ENCODE peak calls at places on chromosomes 5 and 9, in six cellular contexts. One of them, this sample, is unnamed.

GRCh38 chr9:70409800-70410199 is 4.7 kb downstream of the KLF9 start:
- DNase-seq in IMR-90: no peak
- DNase-seq in mesendoderm: no peak
- DNase-seq in H9: no peak
- DNase-seq in neuronal stem cell: no peak
- DNase-seq in trophoblast cell: no peak
- DNase-seq in this sample: no peak

GRCh38 chr9:133979921-133980863 is 11.9 kb downstream of the VAV2 start:
- DNase-seq in IMR-90: no peak
- DNase-seq in mesendoderm: no peak
- DNase-seq in H9: no peak
- DNase-seq in neuronal stem cell: no peak
- DNase-seq in trophoblast cell: peak
- DNase-seq in this sample: no peak

GRCh38 chr5:58615931-58616330 is 33.1 kb downstream of the RAB3C start:
- DNase-seq in IMR-90: no peak
- DNase-seq in mesendoderm: no peak
- DNase-seq in H9: no peak
- DNase-seq in neuronal stem cell: no peak
- DNase-seq in trophoblast cell: no peak
- DNase-seq in this sample: no peak

GRCh38 chr5:60886158-60886557 is 42.1 kb upstream of the ELOVL7 start:
- DNase-seq in IMR-90: no peak
- DNase-seq in mesendoderm: no peak
- DNase-seq in H9: no peak
- DNase-seq in neuronal stem cell: no peak
- DNase-seq in trophoblast cell: no peak
- DNase-seq in this sample: no peak

GRCh38 chr5:89342106-89342876 is 459.3 kb upstream of the MEF2C start:
- DNase-seq in IMR-90: peak
- DNase-seq in mesendoderm: no peak
- DNase-seq in H9: no peak
- DNase-seq in neuronal stem cell: no peak
- DNase-seq in trophoblast cell: peak
- DNase-seq in this sample: no peak

GRCh38 chr9:105116047-105116868 is 128.2 kb upstream of the SLC44A1 start:
- DNase-seq in IMR-90: no peak
- DNase-seq in mesendoderm: peak
- DNase-seq in H9: peak
- DNase-seq in neuronal stem cell: peak
- DNase-seq in trophoblast cell: peak
- DNase-seq in this sample: no peak

GRCh38 chr5:33937017-33937699 is 972 bp downstream of the RXFP3 start:
- DNase-seq in IMR-90: no peak
- DNase-seq in mesendoderm: no peak
- DNase-seq in H9: no peak
- DNase-seq in neuronal stem cell: no peak
- DNase-seq in trophoblast cell: no peak
- DNase-seq in this sample: no peak

GRCh38 chr9:87256973-87257372 is 240.7 kb upstream of the DAPK1 start:
- DNase-seq in IMR-90: peak
- DNase-seq in mesendoderm: no peak
- DNase-seq in H9: no peak
- DNase-seq in neuronal stem cell: no peak
- DNase-seq in trophoblast cell: no peak
- DNase-seq in this sample: no peak

GRCh38 chr5:75623846-75624245 is 12.6 kb downstream of the ANKDD1B start:
- DNase-seq in IMR-90: peak
- DNase-seq in mesendoderm: no peak
- DNase-seq in H9: no peak
- DNase-seq in neuronal stem cell: no peak
- DNase-seq in trophoblast cell: no peak
- DNase-seq in this sample: no peak

DNA sequence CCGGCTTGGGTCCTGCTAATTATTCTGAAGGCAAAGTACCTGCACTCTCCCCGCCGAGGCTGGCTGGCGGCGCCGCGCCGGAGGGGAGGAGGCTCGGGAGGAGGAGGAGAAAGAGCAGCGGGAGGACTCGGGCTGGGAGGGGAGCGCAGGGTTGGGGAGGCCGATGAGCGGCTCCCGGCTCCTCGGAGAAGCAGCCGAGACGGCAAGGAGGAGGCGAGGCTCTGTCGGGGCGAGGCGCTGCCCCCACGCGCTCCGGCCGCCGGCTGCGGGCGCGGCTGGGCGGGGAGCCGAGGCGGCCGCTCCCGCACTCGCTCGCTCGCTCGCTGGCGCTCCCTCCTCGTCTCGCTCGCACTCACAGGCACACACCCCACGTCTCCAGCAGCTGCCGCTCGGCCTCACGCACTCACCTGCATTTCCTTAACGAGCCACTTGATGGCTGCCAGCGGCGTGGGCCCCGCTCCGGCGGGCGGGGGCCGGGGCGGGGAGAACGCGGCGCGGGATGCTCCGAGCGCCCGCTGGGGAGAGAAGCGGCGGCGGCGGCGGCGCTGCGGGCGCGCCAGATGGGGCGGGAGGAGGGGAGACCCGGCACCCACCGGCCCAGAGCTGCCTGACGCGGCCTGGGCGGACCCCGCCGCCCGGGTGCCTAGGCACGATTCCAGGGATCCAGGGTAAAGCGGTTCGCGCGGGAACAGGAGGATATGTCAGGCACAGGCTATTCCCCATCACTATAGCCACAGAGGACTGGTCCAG is at the start of gene PTPRD:
- DNase-seq in IMR-90: peak
- DNase-seq in mesendoderm: peak
- DNase-seq in H9: peak
- DNase-seq in neuronal stem cell: peak
- DNase-seq in trophoblast cell: peak
- DNase-seq in this sample: peak
- H4K8ac ChIP-seq in IMR-90: no peak
- H4K8ac ChIP-seq in mesendoderm: no peak
- H4K8ac ChIP-seq in H9: no peak
- H4K8ac ChIP-seq in neuronal stem cell: no peak
- H4K8ac ChIP-seq in trophoblast cell: no peak
- H4K8ac ChIP-seq in this sample: peak

GRCh38 chr5:95773325-95774059 is 42.4 kb downstream of the RHOBTB3 start:
- DNase-seq in IMR-90: peak
- DNase-seq in mesendoderm: no peak
- DNase-seq in H9: no peak
- DNase-seq in neuronal stem cell: no peak
- DNase-seq in trophoblast cell: peak
- DNase-seq in this sample: no peak
- H4K8ac ChIP-seq in IMR-90: peak
- H4K8ac ChIP-seq in mesendoderm: no peak
- H4K8ac ChIP-seq in H9: no peak
- H4K8ac ChIP-seq in neuronal stem cell: no peak
- H4K8ac ChIP-seq in trophoblast cell: no peak
- H4K8ac ChIP-seq in this sample: no peak

GRCh38 chr5:122656107-122656506 is 118.8 kb upstream of the SNX2 start:
- DNase-seq in IMR-90: no peak
- DNase-seq in mesendoderm: no peak
- DNase-seq in H9: no peak
- DNase-seq in neuronal stem cell: no peak
- DNase-seq in trophoblast cell: no peak
- DNase-seq in this sample: no peak
- H4K8ac ChIP-seq in IMR-90: no peak
- H4K8ac ChIP-seq in mesendoderm: no peak
- H4K8ac ChIP-seq in H9: no peak
- H4K8ac ChIP-seq in neuronal stem cell: no peak
- H4K8ac ChIP-seq in trophoblast cell: no peak
- H4K8ac ChIP-seq in this sample: no peak

GRCh38 chr5:150765019-150765788 is 6.4 kb upstream of the DCTN4 start:
- DNase-seq in IMR-90: no peak
- DNase-seq in mesendoderm: no peak
- DNase-seq in H9: no peak
- DNase-seq in neuronal stem cell: no peak
- DNase-seq in trophoblast cell: no peak
- DNase-seq in this sample: no peak
- H4K8ac ChIP-seq in IMR-90: no peak
- H4K8ac ChIP-seq in mesendoderm: no peak
- H4K8ac ChIP-seq in H9: no peak
- H4K8ac ChIP-seq in neuronal stem cell: no peak
- H4K8ac ChIP-seq in trophoblast cell: no peak
- H4K8ac ChIP-seq in this sample: no peak

DNA sequence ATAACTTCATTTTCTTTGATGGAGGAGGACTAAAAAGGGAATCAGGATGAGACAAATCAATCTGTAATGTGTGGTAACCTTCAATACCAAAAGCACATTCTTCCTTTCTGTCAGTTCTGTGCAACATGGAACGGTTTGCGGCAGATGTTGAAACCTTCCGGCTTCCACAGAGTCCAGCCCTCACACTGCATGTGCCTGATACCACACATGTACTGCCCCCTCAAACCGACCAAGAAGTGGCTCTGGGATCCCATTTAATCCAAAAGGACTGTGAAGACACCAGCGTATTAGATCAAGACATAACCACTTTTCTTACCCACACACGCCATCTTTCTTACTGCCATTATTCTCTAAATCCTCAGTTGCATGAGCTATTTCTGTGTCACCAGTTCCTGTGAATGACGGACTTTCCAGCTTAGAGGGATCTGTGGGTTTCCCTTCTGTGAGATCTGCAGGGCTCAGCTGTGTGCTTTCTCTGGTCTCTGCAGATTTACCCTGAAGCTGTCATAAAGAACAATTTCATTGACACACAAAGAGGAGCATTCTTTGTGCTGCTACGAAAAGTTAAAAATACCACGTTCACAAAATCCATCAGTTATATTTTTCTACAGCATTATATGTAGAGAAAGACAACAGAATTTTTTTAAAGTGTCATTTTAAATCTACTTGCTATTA is 25.8 kb downstream of the NSUN2 start:
- DNase-seq in IMR-90: no peak
- DNase-seq in mesendoderm: no peak
- DNase-seq in H9: no peak
- DNase-seq in neuronal stem cell: no peak
- DNase-seq in trophoblast cell: no peak
- DNase-seq in this sample: no peak
- H4K8ac ChIP-seq in IMR-90: no peak
- H4K8ac ChIP-seq in mesendoderm: no peak
- H4K8ac ChIP-seq in H9: no peak
- H4K8ac ChIP-seq in neuronal stem cell: no peak
- H4K8ac ChIP-seq in trophoblast cell: no peak
- H4K8ac ChIP-seq in this sample: no peak

DNA sequence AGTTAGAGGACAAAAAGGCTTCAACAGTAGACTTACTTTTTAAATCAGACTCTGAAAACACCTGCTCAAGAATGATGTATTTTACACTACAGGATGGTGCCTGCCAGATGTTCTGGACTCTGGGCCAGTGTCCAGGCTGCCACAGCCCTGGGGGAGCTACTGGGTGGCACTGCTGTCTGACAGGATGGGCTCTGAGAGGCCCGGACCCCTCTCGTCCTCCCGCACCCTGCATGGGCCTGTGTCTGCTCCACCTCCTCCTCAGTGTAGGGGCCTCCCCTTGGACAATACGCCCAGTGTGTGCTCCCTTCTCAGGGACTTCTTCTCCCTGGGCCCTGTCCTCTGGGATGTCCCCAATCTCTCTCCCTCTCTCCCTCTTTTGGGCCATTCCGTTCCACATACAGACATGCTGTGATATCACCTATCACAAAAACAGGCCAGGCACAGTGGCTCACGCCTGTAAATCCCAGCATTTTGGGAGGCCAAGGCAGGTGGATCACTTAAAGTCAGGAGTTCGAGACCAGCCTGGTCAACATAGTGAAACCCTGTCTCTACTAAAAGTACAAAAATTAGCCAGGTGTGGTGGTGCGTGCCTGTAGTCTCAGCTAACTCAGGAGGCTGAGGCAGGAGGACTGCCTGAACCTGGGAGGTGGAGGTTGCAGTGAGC is 23.4 kb downstream of the GFPT2 start:
- DNase-seq in IMR-90: no peak
- DNase-seq in mesendoderm: no peak
- DNase-seq in H9: no peak
- DNase-seq in neuronal stem cell: no peak
- DNase-seq in trophoblast cell: no peak
- DNase-seq in this sample: no peak
- H4K8ac ChIP-seq in IMR-90: no peak
- H4K8ac ChIP-seq in mesendoderm: no peak
- H4K8ac ChIP-seq in H9: no peak
- H4K8ac ChIP-seq in neuronal stem cell: no peak
- H4K8ac ChIP-seq in trophoblast cell: no peak
- H4K8ac ChIP-seq in this sample: no peak

This sample was measured in H1.